ENCODE peak calls at places on chromosomes 6 and 20, in six cellular contexts. G is psoas muscle, J is gastrocnemius medialis, Y is A549, K is heart left ventricle, I is adrenal gland. Z is an unnamed sample.

GRCh38 chr6:158170656-158171081 is 2.5 kb downstream of the GTF2H5 start:
- DNase-seq in G (no peak), J (no peak), Y (no peak), K (no peak), I (peak; percentile 58), Z (no peak)

GRCh38 chr6:142987490-142987889 is 42.5 kb upstream of the HIVEP2 start:
- DNase-seq in G (no peak), J (no peak), Y (no peak), K (no peak), I (no peak), Z (no peak)

GRCh38 chr20:58603656-58604184 is 47.4 kb upstream of the STX16 start:
- DNase-seq in G (peak; percentile 8), J (no peak), Y (no peak), K (no peak), I (no peak), Z (no peak)

GRCh38 chr20:17655286-17655651 is 26.8 kb downstream of the RRBP1 start:
- DNase-seq in G (peak; percentile 34), J (no peak), Y (no peak), K (no peak), I (no peak), Z (peak; percentile 38)

GRCh38 chr20:63657260-63657936 is 714 bp upstream of the RTEL1 start:
- DNase-seq in G (peak; percentile 63), J (no peak), Y (no peak), K (no peak), I (peak; percentile 23), Z (no peak)

GRCh38 chr6:12160350-12160749 is 129.8 kb upstream of the EDN1 start:
- DNase-seq in G (no peak), J (peak; percentile 23), Y (no peak), K (no peak), I (peak; percentile 48), Z (no peak)

GRCh38 chr6:33710296-33711121 is 991 bp downstream of the UQCC2 start:
- DNase-seq in G (no peak), J (no peak), Y (no peak), K (no peak), I (no peak), Z (no peak)

GRCh38 chr20:51451484-51451883 is 91.0 kb downstream of the NFATC2 start:
- DNase-seq in G (no peak), J (no peak), Y (no peak), K (no peak), I (no peak), Z (no peak)

GRCh38 chr6:157756708-157757429 is 66.2 kb upstream of the SNX9 start:
- DNase-seq in G (peak; percentile 92), J (peak; percentile 56), Y (peak; percentile 43), K (peak; percentile 87), I (peak; percentile 93), Z (peak; percentile 92)

GRCh38 chr6:16730720-16731502 is 30.3 kb downstream of the ATXN1 start:
- DNase-seq in G (no peak), J (no peak), Y (no peak), K (no peak), I (no peak), Z (no peak)

GRCh38 chr20:19981091-19981490 is 36.1 kb upstream of the NAA20 start:
- DNase-seq in G (no peak), J (no peak), Y (no peak), K (no peak), I (peak; percentile 41), Z (no peak)

GRCh38 chr20:1856419-1856818 is 38.8 kb upstream of the SIRPA start:
- DNase-seq in G (no peak), J (no peak), Y (no peak), K (no peak), I (no peak), Z (no peak)

GRCh38 chr20:1855113-1855512 is 40.1 kb upstream of the SIRPA start:
- DNase-seq in G (no peak), J (no peak), Y (no peak), K (no peak), I (no peak), Z (no peak)

GRCh38 chr20:1855690-1856089 is 39.5 kb upstream of the SIRPA start:
- DNase-seq in G (no peak), J (no peak), Y (no peak), K (no peak), I (no peak), Z (no peak)

GRCh38 chr20:1858859-1859258 is 36.3 kb upstream of the SIRPA start:
- DNase-seq in G (no peak), J (no peak), Y (no peak), K (no peak), I (no peak), Z (no peak)

GRCh38 chr20:1857403-1857941 is 37.7 kb upstream of the SIRPA start:
- DNase-seq in G (no peak), J (no peak), Y (no peak), K (no peak), I (no peak), Z (no peak)
- H3K27ac ChIP-seq in G (no peak overlapping the region), J (no peak overlapping the region), Y (no peak overlapping the region), K (peak overlapping the region; percentile 7), I (no peak overlapping the region), Z (no peak overlapping the region)

GRCh38 chr20:54044156-54044555 is 26.2 kb downstream of the BCAS1 start:
- DNase-seq in G (no peak), J (no peak), Y (no peak), K (no peak), I (peak; percentile 36), Z (no peak)
- H3K27ac ChIP-seq in G (no peak overlapping the region), J (no peak overlapping the region), Y (no peak overlapping the region), K (peak overlapping the region; percentile 8), I (no peak overlapping the region), Z (no peak overlapping the region)

DNA sequence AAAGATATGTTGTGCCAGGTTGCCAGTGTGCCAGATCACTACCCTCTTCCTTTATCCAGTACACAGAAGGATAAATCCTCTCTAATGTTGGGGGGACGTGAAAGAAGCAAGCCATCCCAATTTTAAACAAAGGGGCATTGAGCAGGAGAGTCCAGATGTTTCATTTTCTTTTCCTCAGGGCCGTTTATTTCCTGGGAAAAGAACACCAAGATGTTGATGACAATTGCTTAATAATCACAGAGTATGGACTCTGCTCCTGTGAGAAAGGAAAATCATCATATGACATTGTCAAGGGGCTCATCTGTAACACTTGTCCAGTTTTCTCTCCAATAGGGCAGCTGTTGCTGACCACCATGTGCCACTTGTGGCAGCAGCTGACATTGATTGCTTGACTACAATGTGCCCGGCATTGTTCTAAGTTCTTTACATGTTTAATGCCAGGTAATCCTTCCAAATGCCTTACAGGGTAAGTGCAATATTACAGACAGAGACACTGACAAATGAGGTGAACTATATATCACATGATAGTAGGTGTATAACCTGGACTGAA is 161.4 kb downstream of the CD109 start:
- DNase-seq in G (no peak), J (no peak), Y (no peak), K (no peak), I (no peak), Z (no peak)
- H3K27ac ChIP-seq in G (no peak overlapping the region), J (no peak overlapping the region), Y (no peak overlapping the region), K (no peak overlapping the region), I (no peak overlapping the region), Z (no peak overlapping the region)

GRCh38 chr6:41896280-41896679 is 1.1 kb upstream of the USP49 start:
- DNase-seq in G (no peak), J (no peak), Y (no peak), K (no peak), I (no peak), Z (no peak)
- H3K27ac ChIP-seq in G (no peak overlapping the region), J (no peak overlapping the region), Y (peak overlapping the region; percentile 70), K (peak overlapping the region; percentile 92), I (peak overlapping the region; percentile 84), Z (no peak overlapping the region)

GRCh38 chr6:112141707-112142106 is 54.3 kb downstream of the FAM229B start:
- DNase-seq in G (no peak), J (no peak), Y (no peak), K (no peak), I (no peak), Z (no peak)
- H3K27ac ChIP-seq in G (no peak overlapping the region), J (no peak overlapping the region), Y (no peak overlapping the region), K (no peak overlapping the region), I (no peak overlapping the region), Z (no peak overlapping the region)

Z was measured in tibial artery.